ENCODE peak calls at places on chromosomes 1 and 21, in six cellular contexts. N is nephron progenitor cell, P is heart left ventricle, D is GM20000, K is hepatocyte, V is BJ. U is an unnamed sample.

GRCh38 chr1:209491897-209492296 is 91.6 kb upstream of the CAMK1G start:
- DNase-seq in N (no peak), P (no peak), K (no peak), D (no peak), V (no peak), U (no peak)

GRCh38 chr1:58584082-58584895 is 7.2 kb upstream of the TACSTD2 start:
- DNase-seq in K (peak; percentile 66), N (no peak), P (no peak), D (peak; percentile 60), V (peak; percentile 94), U (peak; percentile 76)

GRCh38 chr1:21573971-21574458 is 64.8 kb downstream of the ALPL start:
- DNase-seq in D (no peak), N (peak; percentile 71), K (peak; percentile 80), V (no peak), P (peak; percentile 86), U (peak; percentile 66)

GRCh38 chr1:199312626-199313025 is 673.8 kb downstream of the PTPRC start:
- DNase-seq in D (no peak), P (no peak), K (no peak), N (no peak), V (no peak), U (no peak)

GRCh38 chr1:34806396-34806795 is 13.6 kb downstream of the GJA4 start:
- DNase-seq in N (no peak), V (no peak), D (no peak), K (no peak), P (no peak), U (no peak)

GRCh38 chr1:50424045-50424939 is 1.0 kb upstream of the DMRTA2 start:
- DNase-seq in D (peak; percentile 72), P (no peak), K (no peak), V (no peak), N (no peak), U (no peak)

GRCh38 chr1:229043111-229043510 is 227.8 kb upstream of the RAB4A start:
- DNase-seq in N (no peak), K (no peak), P (no peak), V (no peak), D (no peak), U (no peak)

GRCh38 chr1:23792151-23792945 is 1.4 kb downstream of the LYPLA2 start:
- DNase-seq in D (no peak), V (no peak), K (no peak), N (no peak), P (no peak), U (no peak)

GRCh38 chr1:196557797-196558196 is 50.4 kb downstream of the KCNT2 start:
- DNase-seq in N (no peak), V (no peak), P (no peak), K (no peak), D (no peak), U (no peak)

GRCh38 chr1:225691377-225691776 is 38.5 kb upstream of the ENAH start:
- DNase-seq in P (no peak), V (no peak), D (no peak), N (no peak), K (peak; percentile 54), U (peak; percentile 19)

GRCh38 chr21:34220556-34221195 is 143.1 kb upstream of the KCNE2 start:
- DNase-seq in V (no peak), D (no peak), P (no peak), N (no peak), K (no peak), U (no peak)

GRCh38 chr1:212002536-212002935 is 32.8 kb downstream of the INTS7 start:
- DNase-seq in V (no peak), K (no peak), D (no peak), P (no peak), N (no peak), U (no peak)

GRCh38 chr1:113871597-113872113 is at the start of gene PTPN22:
- DNase-seq in P (peak; percentile 27), D (peak; percentile 67), N (no peak), V (peak; percentile 35), K (no peak), U (no peak)

GRCh38 chr1:156233421-156234127 is 8.4 kb upstream of the BGLAP start:
- DNase-seq in K (no peak), N (no peak), P (no peak), V (peak; percentile 60), D (no peak), U (no peak)

GRCh38 chr21:23977971-23978370 is 1629.3 kb downstream of the MRPL39 start:
- DNase-seq in N (no peak), P (no peak), K (no peak), D (no peak), V (no peak), U (no peak)

GRCh38 chr1:197360068-197360467 is 92.0 kb downstream of the CRB1 start:
- DNase-seq in D (no peak), K (no peak), V (no peak), N (no peak), P (no peak), U (no peak)

GRCh38 chr1:21818661-21819060 is 6.6 kb downstream of the LDLRAD2 start:
- DNase-seq in D (peak; percentile 89), P (peak; percentile 41), V (no peak), K (peak; percentile 58), N (peak; percentile 39), U (no peak)

GRCh38 chr21:38819719-38820147 is 14.0 kb downstream of the ETS2 start:
- DNase-seq in N (no peak), D (no peak), V (peak; percentile 19), K (peak; percentile 61), P (no peak), U (peak; percentile 75)

GRCh38 chr1:19418503-19418971 is 66.8 kb downstream of the CAPZB start:
- DNase-seq in D (no peak), K (no peak), P (no peak), N (no peak), V (peak; percentile 66), U (no peak)

GRCh38 chr21:43346551-43346950 is 80.4 kb downstream of the SIK1 start:
- DNase-seq in V (no peak), P (no peak), N (no peak), K (no peak), D (no peak), U (no peak)

GRCh38 chr1:97145321-97145956 is 423.9 kb downstream of the PTBP2 start:
- DNase-seq in K (no peak), P (no peak), N (no peak), V (peak; percentile 76), D (no peak), U (no peak)

GRCh38 chr1:91884459-91885290 is 1.3 kb downstream of the TGFBR3 start:
- DNase-seq in P (no peak), N (peak; percentile 20), D (peak; percentile 40), K (peak; percentile 20), V (no peak), U (peak; percentile 25)

GRCh38 chr1:159800177-159800935 is 1.8 kb upstream of the FCRL6 start:
- DNase-seq in K (no peak), N (no peak), D (no peak), V (no peak), P (no peak), U (no peak)

GRCh38 chr1:226820935-226821718 is 49.3 kb upstream of the PSEN2 start:
- DNase-seq in D (no peak), N (no peak), P (peak; percentile 87), K (peak; percentile 85), V (peak; percentile 97), U (no peak)

GRCh38 chr1:205377355-205377754 is 20.6 kb upstream of the KLHDC8A start:
- DNase-seq in D (no peak), P (no peak), K (no peak), N (no peak), V (no peak), U (no peak)

GRCh38 chr1:228198977-228199590 is 8.8 kb upstream of the OBSCN start:
- DNase-seq in D (no peak), V (no peak), P (no peak), K (no peak), N (no peak), U (no peak)

GRCh38 chr21:44267655-44268142 is 6.0 kb upstream of the DNMT3L start:
- DNase-seq in N (no peak), D (no peak), V (no peak), P (no peak), K (no peak), U (no peak)

GRCh38 chr1:26530540-26530897 is 958 bp downstream of the RPS6KA1 start:
- DNase-seq in V (no peak), P (no peak), N (peak; percentile 38), D (no peak), K (no peak), U (no peak)

GRCh38 chr1:20469406-20470076 is 16.5 kb downstream of the CAMK2N1 start:
- DNase-seq in V (no peak), P (no peak), D (no peak), N (no peak), K (no peak), U (no peak)
- TF ChIP-seq CTCF in V (peak; percentile 17), P (no peak), D (no peak), N (no peak), K (no peak), U (no peak)

GRCh38 chr1:147890177-147890790 is 12.3 kb upstream of the GJA8 start:
- DNase-seq in V (no peak), P (peak; percentile 77), N (peak; percentile 90), D (peak; percentile 56), K (peak; percentile 93), U (peak; percentile 95)
- TF ChIP-seq CTCF in V (peak; percentile 45), P (peak; percentile 82), N (peak; percentile 90), D (peak; percentile 55), K (peak; percentile 91), U (peak; percentile 93)

GRCh38 chr1:158126425-158126824 is 54.3 kb upstream of the CD1D start:
- DNase-seq in K (no peak), N (no peak), D (no peak), V (no peak), P (no peak), U (no peak)
- TF ChIP-seq CTCF in K (no peak), N (no peak), D (no peak), V (no peak), P (no peak), U (no peak)

DNA sequence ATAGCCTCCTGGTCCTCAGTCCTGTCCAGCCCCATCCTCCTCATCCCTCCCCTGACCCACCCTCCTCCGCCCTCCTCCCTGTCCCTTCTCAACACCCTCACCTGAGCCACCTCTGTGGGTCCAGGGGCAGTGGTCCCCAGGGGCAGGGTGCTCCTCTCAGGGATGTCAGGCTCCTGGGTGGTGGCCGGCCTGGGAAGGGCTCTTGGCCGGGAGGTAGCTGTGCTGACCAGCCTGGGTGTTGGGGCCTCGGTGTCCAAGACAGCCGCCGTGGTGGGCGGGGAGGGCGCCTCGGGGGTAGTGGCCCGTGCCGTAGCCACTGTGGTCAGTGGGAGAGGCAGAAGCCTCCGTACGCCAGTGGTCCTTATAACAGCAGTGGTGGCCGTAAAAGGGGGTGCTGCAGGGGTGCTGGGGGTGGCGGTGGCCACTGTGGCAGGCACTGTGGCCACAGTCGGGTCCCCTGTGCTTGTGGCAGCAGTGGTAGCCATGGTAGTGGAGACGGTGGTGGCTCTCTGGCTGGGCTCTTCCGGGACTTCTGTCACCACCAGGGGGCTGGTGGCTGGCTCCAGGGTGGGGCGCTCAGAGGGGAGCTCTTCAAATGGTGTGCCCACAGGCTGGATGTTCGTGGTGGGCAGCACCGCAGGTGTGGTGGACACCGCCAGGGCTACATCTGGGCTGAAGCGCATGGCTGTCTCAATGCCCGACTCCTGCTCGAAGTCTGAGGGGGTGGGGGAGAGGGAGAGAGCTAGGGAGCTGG is 31.9 kb downstream of the SDC3 start:
- DNase-seq in P (no peak), K (no peak), V (no peak), N (no peak), D (no peak), U (no peak)
- TF ChIP-seq CTCF in P (no peak), K (no peak), V (peak; percentile 7), N (no peak), D (no peak), U (no peak)

GRCh38 chr1:232890340-232890953 is 60.0 kb upstream of the NTPCR start:
- DNase-seq in N (no peak), K (no peak), P (no peak), D (no peak), V (no peak), U (no peak)
- TF ChIP-seq CTCF in N (no peak), K (no peak), P (no peak), D (no peak), V (no peak), U (no peak)

U was measured in Calu3.